ENCODE peak calls at places on chromosome 16, in six cellular contexts. H is transverse colon, U is stomach, X is PC-9, N is dorsolateral prefrontal cortex, I is lung. T is an unnamed sample.

GRCh38 chr16:66635406-66635805 is 30.9 kb downstream of the CMTM3 start:
- DNase-seq in H (no peak), U (no peak), X (no peak), N (no peak), I (no peak), T (no peak)

GRCh38 chr16:1113889-1114526 is 18.0 kb upstream of the C1QTNF8 start:
- DNase-seq in I (no peak), X (no peak), N (no peak), H (no peak), U (no peak), T (no peak)

GRCh38 chr16:85104821-85105391 is 7.4 kb downstream of the CIBAR2 start:
- DNase-seq in U (no peak), N (no peak), H (peak), I (no peak), X (no peak), T (no peak)

GRCh38 chr16:49855822-49856740 is at the start of gene ZNF423:
- DNase-seq in N (no peak), X (no peak), I (no peak), H (peak), U (no peak), T (peak)

GRCh38 chr16:21260870-21261791 is 17.0 kb downstream of the CRYM start:
- DNase-seq in I (no peak), N (no peak), U (peak), X (no peak), H (peak), T (no peak)

GRCh38 chr16:70588565-70588964 is 57.8 kb upstream of the IL34 start:
- DNase-seq in N (no peak), H (no peak), X (no peak), I (no peak), U (no peak), T (no peak)

GRCh38 chr16:83102336-83102735 is 475.6 kb downstream of the CDH13 start:
- DNase-seq in I (no peak), H (no peak), X (no peak), N (no peak), U (no peak), T (no peak)

GRCh38 chr16:1163567-1164055 is 10.7 kb downstream of the CACNA1H start:
- DNase-seq in H (no peak), N (no peak), X (no peak), I (no peak), U (no peak), T (no peak)

GRCh38 chr16:30637952-30638351 is 12.8 kb upstream of the PRR14 start:
- DNase-seq in U (no peak), N (no peak), X (peak), H (no peak), I (no peak), T (no peak)

GRCh38 chr16:67928561-67929364 is 2.9 kb downstream of the CTRL start:
- DNase-seq in N (peak), U (peak), X (no peak), I (peak), H (peak), T (peak)

GRCh38 chr16:21989141-21989540 is 11.8 kb downstream of the PDZD9 start:
- DNase-seq in I (no peak), X (no peak), N (no peak), H (no peak), U (no peak), T (no peak)

GRCh38 chr16:86531641-86532525 is 21.6 kb downstream of the FOXF1 start:
- DNase-seq in U (no peak), X (no peak), N (no peak), I (no peak), H (no peak), T (no peak)

GRCh38 chr16:10619271-10619849 is 39.0 kb upstream of the EMP2 start:
- DNase-seq in X (no peak), H (peak), N (no peak), U (peak), I (peak), T (peak)

GRCh38 chr16:28166394-28167208 is 45.2 kb downstream of the XPO6 start:
- DNase-seq in X (peak), N (no peak), H (no peak), I (no peak), U (no peak), T (no peak)

GRCh38 chr16:49504626-49505025 is 131.0 kb downstream of the C16orf78 start:
- DNase-seq in X (no peak), U (no peak), N (peak), I (no peak), H (no peak), T (no peak)

GRCh38 chr16:67719778-67720144 is 645 bp upstream of the GFOD2 start:
- DNase-seq in I (no peak), N (peak), H (peak), U (no peak), X (no peak), T (no peak)

GRCh38 chr16:83738926-83739503 is 68.8 kb upstream of the HSBP1 start:
- DNase-seq in H (no peak), X (no peak), N (no peak), U (no peak), I (no peak), T (no peak)

GRCh38 chr16:49698931-49699715 is 156.8 kb downstream of the ZNF423 start:
- DNase-seq in N (no peak), I (no peak), U (no peak), H (no peak), X (no peak), T (peak)

GRCh38 chr16:75555707-75556512 is at the start of gene TMEM231:
- DNase-seq in H (peak), I (peak), N (peak), X (peak), U (peak), T (peak)

GRCh38 chr16:29962344-29962994 is 590 bp downstream of the TMEM219 start:
- DNase-seq in H (peak), U (peak), X (peak), N (no peak), I (no peak), T (no peak)

GRCh38 chr16:69930117-69930776 is 20.9 kb upstream of the CLEC18A start:
- DNase-seq in U (peak), I (peak), N (no peak), X (no peak), H (peak), T (peak)

GRCh38 chr16:506246-506546 is 21.3 kb upstream of the CAPN15 start:
- DNase-seq in H (no peak), X (no peak), I (no peak), U (no peak), N (no peak), T (no peak)

GRCh38 chr16:50533317-50533716 is 14.9 kb upstream of the NKD1 start:
- DNase-seq in U (no peak), H (no peak), N (no peak), X (no peak), I (no peak), T (no peak)

GRCh38 chr16:85655216-85656129 is 33.3 kb downstream of the GINS2 start:
- DNase-seq in U (no peak), N (no peak), H (no peak), I (no peak), X (no peak), T (no peak)

GRCh38 chr16:84368327-84368996 is at the start of gene ATP2C2:
- DNase-seq in X (peak), I (peak), H (peak), U (peak), N (no peak), T (peak)

GRCh38 chr16:87747626-87748025 is 18.2 kb downstream of the KLHDC4 start:
- DNase-seq in X (no peak), N (no peak), U (no peak), I (no peak), H (no peak), T (no peak)
- TF ChIP-seq CTCF in X (no peak), N (no peak), U (no peak), I (no peak), H (no peak), T (no peak)

GRCh38 chr16:4709481-4709880 is 16.1 kb downstream of the NUDT16L1 start:
- DNase-seq in X (no peak), I (no peak), N (no peak), H (no peak), U (no peak), T (no peak)
- H3K27ac ChIP-seq in X (no peak), I (no peak), N (no peak), H (no peak), U (no peak), T (no peak)

DNA sequence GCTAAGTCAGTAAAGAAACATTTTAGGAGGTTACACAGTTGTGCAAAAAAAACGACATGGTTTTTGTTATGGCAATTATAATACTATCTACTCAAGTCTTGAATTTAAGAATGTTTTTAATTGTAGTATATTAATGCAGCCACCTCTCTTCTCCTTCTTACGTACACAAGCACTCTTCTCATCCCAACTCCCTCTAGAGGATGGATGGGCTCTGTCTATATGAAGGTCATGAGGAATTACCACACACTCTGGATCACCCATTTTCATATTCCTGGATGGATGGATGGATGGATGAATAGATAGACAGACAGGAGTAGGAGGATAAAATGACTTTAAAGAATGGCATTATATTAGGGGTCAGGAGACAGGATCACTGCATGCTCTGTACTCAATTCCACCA is 120.0 kb downstream of the PHKB start:
- DNase-seq in N (no peak), X (no peak), H (no peak), U (no peak), I (no peak), T (no peak)
- TF ChIP-seq CTCF in N (no peak), X (no peak), H (no peak), U (no peak), I (no peak), T (no peak)

DNA sequence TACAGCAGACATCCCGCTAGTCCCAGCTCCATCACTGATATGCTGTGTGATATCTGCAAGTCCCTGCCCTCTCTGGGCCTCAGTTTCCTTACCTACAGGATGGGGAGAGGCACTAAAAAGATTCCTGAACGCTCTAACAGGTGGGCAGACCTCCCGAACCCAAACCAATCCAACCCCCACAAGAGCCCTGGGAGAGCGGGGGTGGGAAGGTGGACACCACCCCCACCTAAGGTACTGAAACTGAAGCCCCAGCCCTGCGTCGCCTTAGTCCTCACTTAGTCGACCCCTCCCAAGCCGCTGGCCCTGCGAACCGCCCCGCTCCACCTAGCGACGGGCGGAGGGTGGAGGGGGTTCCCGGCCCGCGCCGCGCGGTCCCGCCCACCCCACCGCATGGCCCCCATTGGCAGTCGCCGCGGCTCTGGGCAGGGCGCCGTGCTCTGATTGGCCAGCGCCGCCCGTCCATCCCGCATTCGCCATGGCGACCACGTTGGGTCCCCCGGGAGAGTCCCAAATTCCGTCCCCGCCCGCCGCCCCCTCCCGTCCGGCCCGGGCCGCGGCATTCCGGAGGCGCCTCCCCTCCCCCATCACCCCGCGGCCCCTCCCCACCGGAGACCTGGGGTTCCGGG is 578 bp downstream of the CCDC102A start:
- DNase-seq in I (peak), H (peak), U (peak), X (peak), N (peak), T (peak)
- H3K27ac ChIP-seq in I (peak), H (peak), U (peak), X (no peak), N (peak), T (peak)

GRCh38 chr16:57802635-57803412 is 533 bp upstream of the KIFC3 start:
- DNase-seq in X (no peak), N (peak), I (no peak), H (no peak), U (peak), T (peak)

GRCh38 chr16:57803413-57803990 is 1.2 kb upstream of the KIFC3 start:
- DNase-seq in X (no peak), I (no peak), H (no peak), N (no peak), U (no peak), T (no peak)

GRCh38 chr16:57800213-57801097 is 1.8 kb downstream of the KIFC3 start:
- DNase-seq in X (no peak), U (peak), H (no peak), N (no peak), I (no peak), T (no peak)

GRCh38 chr16:57801098-57801855 is 1.0 kb downstream of the KIFC3 start:
- DNase-seq in U (no peak), H (no peak), X (peak), N (no peak), I (no peak), T (no peak)

GRCh38 chr16:57801856-57802634 is at the start of gene KIFC3:
- DNase-seq in H (peak), N (peak), U (peak), X (peak), I (peak), T (peak)
- TF ChIP-seq CTCF in H (no peak), N (peak), U (no peak), X (no peak), I (no peak), T (no peak)